ENCODE peak calls at places on chromosome X, in eight cellular contexts. O, M, R, D, Z, A, J and I are unnamed samples. For H3K4me1, the result is how much of the 10 kb centered on the place peaks cover.

GRCh38 chrX:107118322-107119147 is at the start of gene RBM41:
- DNase-seq in O (peak), M (peak), R (peak), D (peak), Z (peak), A (peak), J (peak), I (peak)

GRCh38 chrX:28589048-28589447 is 1.8 kb downstream of the IL1RAPL1 start:
- DNase-seq in O (no peak), M (no peak), R (no peak), D (no peak), Z (no peak), A (no peak), J (no peak), I (no peak)

GRCh38 chrX:148794350-148794749 is 293.9 kb downstream of the AFF2 start:
- DNase-seq in O (no peak), M (no peak), R (no peak), D (no peak), Z (no peak), A (no peak), J (no peak), I (no peak)

GRCh38 chrX:133645977-133646750 is 230.9 kb upstream of the GPC4 start:
- DNase-seq in O (peak), M (no peak), R (no peak), D (no peak), Z (no peak), A (no peak), J (no peak), I (no peak)

GRCh38 chrX:11781734-11782370 is 23.8 kb downstream of the MSL3 start:
- DNase-seq in O (no peak), M (no peak), R (no peak), D (no peak), Z (no peak), A (no peak), J (no peak), I (no peak)

GRCh38 chrX:74492720-74493201 is 71.5 kb downstream of the SLC16A2 start:
- DNase-seq in O (no peak), M (no peak), R (no peak), D (no peak), Z (no peak), A (no peak), J (no peak), I (no peak)

GRCh38 chrX:68936608-68937007 is 107.8 kb downstream of the EFNB1 start:
- DNase-seq in O (peak), M (peak), R (no peak), D (no peak), Z (peak), A (no peak), J (peak), I (no peak)

GRCh38 chrX:85223359-85223758 is 20.2 kb downstream of the SATL1 start:
- DNase-seq in O (no peak), M (no peak), R (no peak), D (no peak), Z (no peak), A (no peak), J (no peak), I (no peak)

GRCh38 chrX:11530621-11531020 is 135.1 kb downstream of the ARHGAP6 start:
- DNase-seq in O (peak), M (no peak), R (no peak), D (no peak), Z (no peak), A (no peak), J (no peak), I (peak)

GRCh38 chrX:65874765-65875164 is 165.1 kb downstream of the VSIG4 start:
- DNase-seq in O (no peak), M (no peak), R (no peak), D (no peak), Z (peak), A (no peak), J (no peak), I (no peak)

GRCh38 chrX:21745756-21746155 is 12.2 kb downstream of the SMPX start:
- DNase-seq in O (peak), M (no peak), R (no peak), D (no peak), Z (no peak), A (peak), J (peak), I (peak)

GRCh38 chrX:132738951-132739350 is 219.5 kb downstream of the HS6ST2 start:
- DNase-seq in O (no peak), M (no peak), R (no peak), D (no peak), Z (no peak), A (no peak), J (no peak), I (no peak)

GRCh38 chrX:134460005-134460860 is at the start of gene HPRT1:
- DNase-seq in O (peak), M (peak), R (peak), D (peak), Z (peak), A (peak), J (peak), I (peak)

GRCh38 chrX:39152106-39152649 is 350.9 kb downstream of the MID1IP1 start:
- DNase-seq in O (no peak), M (peak), R (no peak), D (no peak), Z (peak), A (no peak), J (peak), I (peak)

GRCh38 chrX:150690126-150690525 is 3.1 kb upstream of the MTMR1 start:
- DNase-seq in O (peak), M (no peak), R (no peak), D (no peak), Z (no peak), A (no peak), J (no peak), I (no peak)

GRCh38 chrX:3160771-3161170 is 119.5 kb downstream of the ARSF start:
- DNase-seq in O (no peak), M (no peak), R (no peak), D (no peak), Z (no peak), A (no peak), J (no peak), I (no peak)

GRCh38 chrX:40277672-40278071 is 179.9 kb upstream of the BCOR start:
- DNase-seq in O (no peak), M (no peak), R (no peak), D (no peak), Z (no peak), A (no peak), J (no peak), I (no peak)

GRCh38 chrX:40278340-40279090 is 180.8 kb upstream of the BCOR start:
- DNase-seq in O (no peak), M (no peak), R (no peak), D (no peak), Z (no peak), A (no peak), J (no peak), I (no peak)

GRCh38 chrX:40281341-40282005 is 183.7 kb upstream of the BCOR start:
- DNase-seq in O (no peak), M (peak), R (no peak), D (no peak), Z (no peak), A (no peak), J (no peak), I (no peak)

GRCh38 chrX:40279762-40280161 is 182.0 kb upstream of the BCOR start:
- DNase-seq in O (no peak), M (no peak), R (no peak), D (no peak), Z (no peak), A (no peak), J (no peak), I (no peak)

DNA sequence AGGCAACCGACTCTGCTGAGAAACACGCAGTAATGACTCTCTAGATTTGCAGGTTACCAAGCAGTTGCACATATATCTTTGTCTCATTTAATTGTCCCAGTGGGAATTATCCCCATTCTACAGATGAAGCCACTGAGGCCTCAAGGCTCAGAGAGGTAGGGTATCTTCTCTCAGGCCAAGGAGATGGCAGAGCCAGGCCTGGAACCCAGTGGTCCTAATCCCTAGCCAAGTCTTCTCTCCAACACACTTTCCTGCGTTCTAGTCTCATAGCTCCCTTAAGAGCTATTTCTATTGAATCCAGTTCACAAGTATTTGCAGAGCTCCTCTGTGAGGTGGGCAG is 181.3 kb upstream of the BCOR start:
- DNase-seq in O (no peak), M (peak), R (no peak), D (no peak), Z (no peak), A (no peak), J (no peak), I (no peak)
- H3K4me1 ChIP-seq in O (under half), M (under half), R (under half), D (under half), Z (under half), A (under half), J (under half), I (under half)

GRCh38 chrX:77446029-77446585 is 1.1 kb upstream of the FGF16 start:
- DNase-seq in O (no peak), M (no peak), R (no peak), D (no peak), Z (no peak), A (no peak), J (no peak), I (peak)

GRCh38 chrX:77446840-77447239 is 349 bp upstream of the FGF16 start:
- DNase-seq in O (no peak), M (no peak), R (no peak), D (no peak), Z (no peak), A (no peak), J (no peak), I (no peak)

GRCh38 chrX:77441479-77441878 is 5.7 kb upstream of the FGF16 start:
- DNase-seq in O (no peak), M (no peak), R (no peak), D (no peak), Z (no peak), A (no peak), J (no peak), I (no peak)

GRCh38 chrX:77442728-77443127 is 4.5 kb upstream of the FGF16 start:
- DNase-seq in O (peak), M (no peak), R (no peak), D (no peak), Z (no peak), A (no peak), J (no peak), I (no peak)

GRCh38 chrX:77444075-77444474 is 3.1 kb upstream of the FGF16 start:
- DNase-seq in O (no peak), M (no peak), R (no peak), D (no peak), Z (no peak), A (no peak), J (no peak), I (no peak)
- TF ChIP-seq POLR2A in O (no peak), M (no peak), R (no peak), D (no peak), Z (no peak), A (no peak), J (no peak), I (no peak)

GRCh38 chrX:12954981-12955380 is 19.9 kb upstream of the TMSB4X start:
- DNase-seq in O (no peak), M (no peak), R (no peak), D (no peak), Z (no peak), A (no peak), J (no peak), I (no peak)
- H3K4me1 ChIP-seq in O (under half), M (half or more), R (under half), D (under half), Z (under half), A (under half), J (under half), I (under half)

GRCh38 chrX:130110379-130111219 is at the start of gene ELF4:
- DNase-seq in O (peak), M (peak), R (no peak), D (no peak), Z (peak), A (peak), J (peak), I (no peak)
- TF ChIP-seq POLR2A in O (no peak), M (no peak), R (no peak), D (no peak), Z (peak), A (peak), J (no peak), I (no peak)

DNA sequence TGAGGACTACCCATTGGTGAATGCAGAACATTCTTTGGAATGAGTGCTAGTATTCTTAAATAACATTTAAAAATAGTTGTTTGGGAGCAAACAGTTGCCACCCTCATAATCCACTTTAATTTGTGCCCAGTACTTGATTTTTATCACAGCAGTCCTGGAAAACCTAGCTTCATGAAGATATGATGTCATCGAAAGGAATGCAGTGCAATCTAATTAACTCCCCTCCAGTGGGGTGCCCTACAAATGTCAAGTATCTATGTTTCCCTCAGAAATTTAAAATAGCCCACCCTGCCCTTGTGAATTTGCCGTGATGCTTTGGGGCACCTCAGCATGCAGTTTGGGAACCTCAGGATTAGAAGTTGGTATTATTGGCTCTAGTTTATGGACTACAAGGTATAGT is 5.4 kb downstream of the RAB9A start:
- DNase-seq in O (no peak), M (no peak), R (no peak), D (no peak), Z (no peak), A (no peak), J (no peak), I (no peak)
- H3K4me1 ChIP-seq in O (under half), M (half or more), R (under half), D (under half), Z (under half), A (under half), J (under half), I (under half)

GRCh38 chrX:15672886-15673285 is 8.3 kb upstream of the CLTRN start:
- DNase-seq in O (no peak), M (no peak), R (no peak), D (no peak), Z (no peak), A (no peak), J (no peak), I (no peak)

GRCh38 chrX:15674514-15674898 is 9.9 kb upstream of the CLTRN start:
- DNase-seq in O (peak), M (peak), R (peak), D (no peak), Z (peak), A (peak), J (peak), I (peak)

GRCh38 chrX:15674899-15675489 is 10.4 kb upstream of the CLTRN start:
- DNase-seq in O (peak), M (peak), R (peak), D (no peak), Z (peak), A (peak), J (peak), I (peak)

GRCh38 chrX:15673970-15674369 is 9.4 kb upstream of the CLTRN start:
- DNase-seq in O (no peak), M (no peak), R (no peak), D (no peak), Z (no peak), A (no peak), J (no peak), I (no peak)

DNA sequence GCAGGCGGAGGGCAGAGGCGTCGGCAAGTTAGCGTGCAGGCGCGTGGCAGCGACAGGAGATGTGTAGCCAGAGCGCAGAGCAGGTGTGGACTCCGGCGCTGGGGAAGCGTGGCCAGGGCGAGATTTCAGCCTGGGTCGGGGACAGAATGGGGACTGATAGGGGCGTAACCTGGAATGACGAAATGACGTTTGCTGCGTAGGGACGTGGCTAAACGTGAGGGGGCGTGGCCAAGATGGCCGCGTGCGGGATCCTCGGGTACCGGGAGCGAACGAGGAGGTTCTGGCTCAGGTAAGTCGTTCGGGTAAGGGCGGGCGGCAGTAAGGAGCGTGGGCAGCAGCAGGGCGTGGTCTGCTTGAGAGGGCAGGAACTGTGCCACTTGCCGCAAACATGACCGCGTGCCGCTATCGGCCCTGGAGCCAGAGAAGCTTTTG is 10.9 kb upstream of the CLTRN start:
- DNase-seq in O (no peak), M (peak), R (peak), D (no peak), Z (peak), A (peak), J (peak), I (peak)
- TF ChIP-seq POLR2A in O (peak), M (peak), R (peak), D (no peak), Z (no peak), A (no peak), J (no peak), I (peak)

DNA sequence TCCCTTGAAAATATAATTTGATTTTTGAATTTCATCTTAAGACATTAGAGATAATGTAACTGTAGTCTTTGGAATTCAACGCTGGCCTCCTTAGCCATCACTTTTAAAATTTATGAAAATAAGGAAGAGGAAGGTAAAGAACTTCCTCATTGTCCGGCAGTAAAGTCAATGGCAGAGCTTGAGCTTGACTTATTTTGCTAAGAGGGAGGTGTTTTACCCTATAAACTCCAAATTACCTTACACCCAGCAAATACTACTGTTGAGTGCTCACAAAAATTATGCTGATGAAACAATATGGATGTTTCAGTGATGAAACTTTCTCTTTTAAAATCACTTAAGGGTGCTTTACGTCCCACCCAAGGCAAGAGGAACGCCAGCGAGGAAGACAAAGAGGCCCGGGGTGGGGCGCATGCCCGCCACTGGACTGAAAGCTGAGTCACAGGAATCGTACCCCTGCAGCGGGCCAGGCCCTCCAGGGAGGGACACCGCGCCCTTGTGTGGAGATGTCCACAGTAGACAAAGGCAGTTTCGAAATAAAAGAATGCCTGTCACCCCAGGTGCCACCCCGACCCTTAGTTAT is 603 bp upstream of the TMSB4X start:
- DNase-seq in O (peak), M (peak), R (peak), D (no peak), Z (peak), A (peak), J (peak), I (peak)
- H3K4me1 ChIP-seq in O (under half), M (under half), R (under half), D (under half), Z (under half), A (under half), J (under half), I (under half)

DNA sequence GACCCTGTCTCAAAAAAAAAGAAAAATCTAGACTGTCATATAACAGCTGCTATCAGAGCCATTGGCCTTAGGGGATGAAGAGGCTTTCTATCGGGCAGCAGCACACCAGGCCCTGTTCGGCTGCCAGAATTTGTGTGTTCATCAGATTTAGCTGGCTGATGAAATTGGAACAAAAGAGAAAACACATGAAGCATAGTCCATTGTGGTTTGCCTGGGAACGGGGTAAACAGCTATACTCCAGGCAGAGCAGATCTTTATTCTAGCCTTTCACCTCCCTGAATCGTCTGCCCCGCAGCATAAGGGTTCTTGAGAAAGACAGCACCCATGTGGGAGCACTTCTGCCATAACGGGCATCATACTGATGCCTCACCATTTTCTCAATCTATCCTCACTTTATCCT is 11.6 kb downstream of the TKTL1 start:
- DNase-seq in O (no peak), M (peak), R (no peak), D (no peak), Z (no peak), A (no peak), J (no peak), I (no peak)
- TF ChIP-seq POLR2A in O (no peak), M (no peak), R (no peak), D (no peak), Z (no peak), A (no peak), J (no peak), I (no peak)

GRCh38 chrX:31154941-31155340 is 83.1 kb upstream of the FTHL17 start:
- DNase-seq in O (no peak), M (no peak), R (no peak), D (no peak), Z (no peak), A (no peak), J (no peak), I (no peak)

DNA sequence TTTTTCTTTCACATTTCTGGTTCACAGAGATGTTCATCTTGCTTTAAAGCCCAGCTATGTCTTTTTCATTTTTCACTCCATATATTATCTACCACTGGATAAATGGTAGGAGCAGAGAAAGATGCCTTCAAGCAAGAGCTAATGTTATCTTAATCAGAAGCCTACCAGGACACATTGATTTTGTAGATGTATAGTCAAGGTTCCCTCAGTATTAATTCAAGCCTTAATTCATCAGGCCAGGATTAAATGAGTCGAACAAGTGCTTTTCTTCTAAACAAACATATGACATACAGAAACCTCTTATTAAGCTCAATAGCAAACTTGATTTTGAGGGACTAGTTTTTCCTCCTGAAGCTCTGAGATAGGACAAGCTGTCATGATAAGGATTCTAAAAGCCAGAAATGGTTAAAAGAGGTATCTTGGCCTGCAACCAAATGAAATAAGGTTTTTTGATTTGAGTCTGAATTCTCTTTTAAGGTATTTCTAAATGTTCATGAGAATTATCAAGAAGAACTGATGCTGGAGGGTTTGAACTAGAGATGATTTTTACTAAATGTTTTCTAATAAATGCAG is 81.7 kb upstream of the FTHL17 start:
- DNase-seq in O (no peak), M (no peak), R (no peak), D (no peak), Z (no peak), A (no peak), J (no peak), I (no peak)
- H3K4me1 ChIP-seq in O (under half), M (under half), R (under half), D (under half), Z (under half), A (under half), J (under half), I (under half)

DNA sequence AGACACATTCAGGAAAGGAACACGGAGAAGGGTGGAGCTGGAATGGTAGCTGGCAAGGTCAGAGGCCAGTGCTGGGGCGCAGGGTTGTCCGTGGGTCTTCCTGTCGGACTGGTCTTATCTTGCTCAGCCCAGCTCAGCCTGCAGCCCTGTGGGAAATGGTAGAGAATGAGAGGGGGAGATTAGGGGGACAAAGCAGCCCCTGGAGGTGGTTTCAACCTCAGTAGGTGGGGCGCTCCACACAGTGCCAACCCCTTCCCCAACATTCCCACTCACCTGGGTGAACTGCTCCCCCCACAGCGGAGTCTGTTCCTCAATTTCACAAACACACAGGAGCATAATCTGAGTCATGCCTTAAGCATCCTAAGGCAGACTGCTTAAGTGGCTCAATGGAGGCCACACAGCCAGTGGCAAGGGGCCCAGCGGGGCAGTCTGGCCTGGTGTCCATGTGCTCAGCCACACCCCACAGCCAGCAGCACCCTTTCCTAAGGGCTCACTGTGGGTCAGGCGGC is 6.8 kb upstream of the HDAC6 start:
- DNase-seq in O (peak), M (no peak), R (no peak), D (no peak), Z (peak), A (no peak), J (no peak), I (no peak)
- TF ChIP-seq POLR2A in O (no peak), M (no peak), R (no peak), D (no peak), Z (no peak), A (no peak), J (no peak), I (no peak)